ENCODE peak calls at places on chromosomes 4 and X, in five cellular contexts. B is breast epithelium, U is HCT116, H is HepG2, N is suprapubic skin. K is an unnamed sample. For H3K36me3 and H3K4me1, the result is how much of the 10 kb centered on the place peaks cover.

GRCh38 chr4:107292979-107293378 is 256.9 kb upstream of the DKK2 start:
- DNase-seq in B (no peak), U (no peak), H (no peak), N (no peak), K (no peak)

GRCh38 chr4:13980317-13980716 is 352.8 kb upstream of the BOD1L1 start:
- DNase-seq in B (no peak), U (no peak), H (no peak), N (no peak), K (no peak)

GRCh38 chr4:181662383-181662782 is 580.8 kb upstream of the TENM3 start:
- DNase-seq in B (no peak), U (no peak), H (no peak), N (no peak), K (no peak)

GRCh38 chr4:146633471-146633800 is 5.3 kb upstream of the POU4F2 start:
- DNase-seq in B (no peak), U (no peak), H (no peak), N (no peak), K (no peak)

GRCh38 chr4:23788460-23788859 is 101.4 kb downstream of the PPARGC1A start:
- DNase-seq in B (no peak), U (no peak), H (peak), N (no peak), K (no peak)

GRCh38 chrX:40072246-40072645 is 25.5 kb downstream of the BCOR start:
- DNase-seq in B (no peak), U (no peak), H (no peak), N (no peak), K (no peak)

GRCh38 chr4:15353207-15353606 is 74.6 kb upstream of the C1QTNF7 start:
- DNase-seq in B (no peak), U (no peak), H (no peak), N (no peak), K (no peak)

GRCh38 chrX:2823795-2824386 is 4.8 kb upstream of the GYG2 start:
- DNase-seq in B (no peak), U (no peak), H (no peak), N (no peak), K (peak)

GRCh38 chr4:175542787-175543186 is 269.3 kb downstream of the GPM6A start:
- DNase-seq in B (no peak), U (no peak), H (no peak), N (no peak), K (no peak)

GRCh38 chr4:6019316-6020263 is 1.4 kb upstream of the C4orf50 start:
- DNase-seq in B (no peak), U (peak), H (peak), N (no peak), K (no peak)

GRCh38 chr4:168930413-168931196 is 79.5 kb downstream of the CBR4 start:
- DNase-seq in B (no peak), U (no peak), H (no peak), N (no peak), K (no peak)

GRCh38 chr4:29710519-29710918 is 1009.6 kb upstream of the PCDH7 start:
- DNase-seq in B (no peak), U (no peak), H (no peak), N (no peak), K (no peak)

GRCh38 chr4:70830054-70830453 is 9.6 kb downstream of the GRSF1 start:
- DNase-seq in B (no peak), U (no peak), H (no peak), N (no peak), K (no peak)

GRCh38 chr4:70829492-70829891 is 10.2 kb downstream of the GRSF1 start:
- DNase-seq in B (no peak), U (no peak), H (no peak), N (no peak), K (no peak)

GRCh38 chr4:70831293-70831692 is 8.4 kb downstream of the GRSF1 start:
- DNase-seq in B (no peak), U (no peak), H (no peak), N (no peak), K (no peak)

GRCh38 chr4:70833701-70834100 is 6.0 kb downstream of the GRSF1 start:
- DNase-seq in B (no peak), U (no peak), H (no peak), N (no peak), K (no peak)

DNA sequence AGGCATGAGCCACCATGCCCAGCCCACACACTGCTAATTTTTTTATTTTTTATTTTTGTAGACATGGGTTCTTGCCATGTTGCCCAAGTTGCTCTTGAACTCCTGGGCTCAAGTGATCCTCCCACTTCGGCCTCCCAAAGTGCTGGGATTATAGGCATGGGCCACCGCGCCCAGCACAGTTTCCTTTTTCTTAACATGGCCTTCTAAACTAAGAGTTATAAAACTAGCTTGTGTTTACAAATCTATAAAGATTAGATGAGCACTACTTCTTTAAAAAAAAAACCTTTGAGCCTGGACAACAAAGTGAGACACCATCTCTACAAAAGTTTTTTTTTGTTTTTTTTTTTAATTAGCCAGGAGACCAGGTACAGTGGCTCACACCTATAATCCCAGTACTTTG is 10.7 kb downstream of the GRSF1 start:
- DNase-seq in B (no peak), U (no peak), H (no peak), N (no peak), K (no peak)
- H3K36me3 ChIP-seq in B (under half), U (half or more), H (half or more), N (half or more), K (under half)

DNA sequence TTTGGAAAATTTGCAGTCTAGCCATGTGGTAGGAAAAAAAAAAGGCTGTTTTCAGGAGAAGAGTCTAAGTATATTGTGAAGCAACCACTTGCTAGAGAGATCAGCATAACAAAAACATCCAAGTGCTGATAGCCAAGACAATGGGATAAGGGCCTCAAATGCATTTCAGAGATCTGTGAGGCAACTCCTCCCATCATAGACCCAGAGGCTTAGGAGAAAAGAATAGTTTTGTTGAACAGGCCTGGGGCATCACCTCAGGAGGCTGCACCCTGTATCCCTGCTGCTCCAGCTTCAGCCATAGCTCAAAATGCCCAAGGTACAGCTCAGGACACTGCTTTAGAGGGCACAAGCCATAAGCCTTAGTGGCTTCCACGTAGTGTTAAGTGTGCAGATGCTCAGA is 13.6 kb upstream of the GPR174 start:
- DNase-seq in B (no peak), U (no peak), H (no peak), N (no peak), K (no peak)
- TF ChIP-seq POLR2A in B (no peak), U (no peak), H (no peak), N (no peak), K (no peak)

GRCh38 chr4:185836268-185837084 is 24.5 kb upstream of the SORBS2 start:
- DNase-seq in B (no peak), U (no peak), H (peak), N (no peak), K (no peak)

GRCh38 chr4:185834088-185834487 is 22.1 kb upstream of the SORBS2 start:
- DNase-seq in B (no peak), U (no peak), H (no peak), N (no peak), K (no peak)

GRCh38 chr4:185835336-185835735 is 23.3 kb upstream of the SORBS2 start:
- DNase-seq in B (no peak), U (no peak), H (no peak), N (no peak), K (no peak)

GRCh38 chr4:185834778-185835177 is 22.8 kb upstream of the SORBS2 start:
- DNase-seq in B (no peak), U (no peak), H (no peak), N (no peak), K (no peak)

DNA sequence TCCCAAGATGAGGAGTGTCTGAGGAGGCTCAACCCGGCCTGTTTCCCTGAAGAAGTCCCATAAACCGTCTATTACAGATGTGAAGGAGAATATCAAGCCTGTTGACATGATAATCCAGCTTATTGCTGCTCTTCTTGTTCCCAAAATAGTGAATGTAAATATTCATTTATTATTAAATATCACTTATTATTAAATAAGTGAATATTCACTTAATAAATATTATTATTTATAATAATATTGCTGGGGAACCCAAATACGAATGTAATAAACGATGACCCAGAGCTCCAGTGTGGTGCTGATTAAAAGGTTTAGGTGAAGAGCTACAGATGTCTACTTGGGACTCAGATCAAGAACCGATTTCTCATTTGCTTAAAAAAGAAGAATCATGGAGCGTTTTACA is 23.8 kb upstream of the SORBS2 start:
- DNase-seq in B (no peak), U (no peak), H (no peak), N (no peak), K (no peak)
- H3K4me1 ChIP-seq in B (under half), U (under half), H (half or more), N (under half), K (under half)

DNA sequence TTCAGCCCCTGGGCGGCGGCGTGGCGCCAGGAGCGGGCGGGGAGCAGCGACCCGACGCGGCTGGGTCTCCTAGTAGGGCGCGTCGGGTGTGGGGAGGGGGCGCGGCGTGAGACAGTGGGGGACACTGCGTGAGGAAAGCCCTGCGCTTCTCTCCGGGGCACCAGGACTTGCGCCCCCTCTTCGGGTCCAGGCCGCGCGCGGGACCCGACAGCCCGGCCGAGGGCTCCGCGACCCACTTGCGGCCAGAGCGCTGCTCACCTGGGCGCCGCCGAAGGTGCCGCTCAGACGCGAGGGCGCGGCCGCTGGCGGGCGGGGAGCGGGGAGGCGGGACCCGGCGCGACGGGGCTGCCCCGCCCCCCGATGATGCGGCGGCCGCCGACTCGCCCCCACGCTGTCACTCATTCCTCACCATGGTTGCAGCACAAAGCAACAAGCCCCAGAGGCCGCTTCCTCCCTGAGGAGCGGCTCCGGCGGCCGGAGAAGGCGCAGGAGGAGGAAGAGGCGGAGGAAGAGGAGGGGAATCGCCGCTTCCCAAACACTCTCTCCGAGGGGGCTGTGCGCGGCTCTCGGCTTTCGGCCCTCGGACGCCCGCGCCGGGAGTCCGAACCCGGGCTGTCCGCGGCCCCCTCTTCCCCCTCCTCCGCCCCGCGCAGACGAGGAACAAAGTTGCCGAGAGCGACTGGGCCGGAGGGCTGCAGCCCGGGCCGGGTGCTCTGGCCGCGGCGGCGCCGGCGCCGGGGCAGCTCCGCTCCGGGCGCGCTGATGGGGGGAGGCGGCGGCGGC is at the start of gene RAPGEF2:
- DNase-seq in B (peak), U (peak), H (peak), N (peak), K (peak)
- H3K36me3 ChIP-seq in B (under half), U (under half), H (under half), N (under half), K (under half)

DNA sequence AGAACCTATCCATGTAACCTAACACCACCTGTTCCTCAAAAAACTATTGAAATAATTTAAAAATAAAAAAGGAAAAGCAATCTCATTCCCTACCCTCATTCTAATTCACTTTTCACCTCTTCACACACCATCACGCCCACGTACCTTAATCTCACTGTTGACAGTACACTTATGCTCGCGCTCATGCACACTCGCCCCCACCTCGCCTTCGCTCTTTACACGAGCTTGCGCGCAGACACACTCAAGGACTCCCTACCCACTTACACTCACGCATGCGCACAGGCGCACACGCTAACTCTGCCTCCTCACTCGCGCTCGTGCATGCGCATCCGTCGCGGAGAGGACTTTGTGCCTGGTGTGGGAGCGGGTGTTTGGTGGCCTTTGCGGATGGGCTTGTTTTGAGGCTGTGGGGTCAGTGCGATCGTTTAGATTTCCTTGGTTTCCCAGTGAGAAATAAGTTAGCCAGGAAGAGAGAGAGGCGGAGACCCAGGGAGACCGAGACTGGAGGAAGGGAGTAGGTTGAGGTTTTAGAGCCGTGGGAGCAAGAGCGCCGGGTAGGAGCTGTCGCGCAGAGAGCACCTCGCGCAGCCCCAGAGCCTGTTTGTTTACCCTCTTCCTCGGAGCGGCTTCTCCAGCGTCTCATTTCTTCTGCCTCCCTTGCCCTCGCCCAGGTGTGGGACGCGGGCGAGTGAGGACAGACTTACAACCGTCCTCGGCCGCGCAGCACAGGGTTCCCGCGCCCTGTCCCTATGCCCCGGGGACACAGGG is 8.1 kb upstream of the GSX2 start:
- DNase-seq in B (peak), U (no peak), H (peak), N (no peak), K (no peak)
- TF ChIP-seq POLR2A in B (no peak), U (no peak), H (peak), N (no peak), K (no peak)

K was measured in vagina.